ENCODE peak calls at places on chromosomes 3 and 15, in nine cellular contexts. Q, B, P, I, W, R, G, A and V are unnamed samples.
A peak's percentile ranks its signal among the peaks of the same experiment; 100 is the strongest.

GRCh38 chr3:78857494-78858111 is 910.2 kb downstream of the ROBO1 start:
- DNase-seq in Q (no peak), B (no peak), P (no peak), I (no peak), W (no peak), R (peak; percentile 32), G (no peak), A (no peak), V (no peak)

GRCh38 chr15:90064931-90065681 is 37.2 kb downstream of the IDH2 start:
- DNase-seq in Q (no peak), B (peak; percentile 78), P (no peak), I (no peak), W (peak; percentile 76), R (peak; percentile 29), G (no peak), A (no peak), V (no peak)

GRCh38 chr3:22377421-22377820 is 626.4 kb upstream of the ZNF385D start:
- DNase-seq in Q (no peak), B (no peak), P (peak; percentile 38), I (no peak), W (no peak), R (no peak), G (no peak), A (no peak), V (no peak)

GRCh38 chr15:70257047-70257446 is 159.3 kb upstream of the TLE3 start:
- DNase-seq in Q (no peak), B (no peak), P (no peak), I (no peak), W (no peak), R (no peak), G (no peak), A (no peak), V (no peak)

GRCh38 chr3:193852901-193853300 is 259.9 kb downstream of the OPA1 start:
- DNase-seq in Q (no peak), B (no peak), P (no peak), I (no peak), W (no peak), R (no peak), G (no peak), A (no peak), V (no peak)

GRCh38 chr3:172177046-172177445 is 137.7 kb downstream of the FNDC3B start:
- DNase-seq in Q (no peak), B (no peak), P (peak; percentile 69), I (no peak), W (no peak), R (peak; percentile 74), G (no peak), A (no peak), V (no peak)

GRCh38 chr3:25292604-25293003 is 135.5 kb upstream of the RARB start:
- DNase-seq in Q (no peak), B (no peak), P (no peak), I (no peak), W (no peak), R (no peak), G (no peak), A (no peak), V (no peak)

GRCh38 chr15:80241508-80241907 is 10.5 kb downstream of the CTXND1 start:
- DNase-seq in Q (no peak), B (no peak), P (no peak), I (no peak), W (no peak), R (no peak), G (no peak), A (no peak), V (no peak)

GRCh38 chr3:190175490-190175889 is 54.8 kb upstream of the P3H2 start:
- DNase-seq in Q (no peak), B (no peak), P (no peak), I (no peak), W (no peak), R (no peak), G (no peak), A (no peak), V (no peak)

GRCh38 chr3:50208677-50209344 is 3.7 kb downstream of the SLC38A3 start:
- DNase-seq in Q (peak; percentile 93), B (no peak), P (no peak), I (no peak), W (no peak), R (no peak), G (no peak), A (no peak), V (no peak)

GRCh38 chr3:45414823-45415222 is 26.4 kb downstream of the LARS2 start:
- DNase-seq in Q (no peak), B (no peak), P (no peak), I (no peak), W (no peak), R (no peak), G (no peak), A (no peak), V (no peak)

GRCh38 chr3:70871909-70872656 is 559.6 kb upstream of the MDFIC2 start:
- DNase-seq in Q (no peak), B (no peak), P (peak; percentile 93), I (no peak), W (no peak), R (no peak), G (no peak), A (no peak), V (no peak)

GRCh38 chr3:98855811-98856400 is 45.6 kb downstream of the DCBLD2 start:
- DNase-seq in Q (no peak), B (no peak), P (peak; percentile 94), I (no peak), W (no peak), R (no peak), G (no peak), A (no peak), V (no peak)

GRCh38 chr15:52101542-52102340 is 10.8 kb downstream of the BCL2L10 start:
- DNase-seq in Q (no peak), B (no peak), P (no peak), I (no peak), W (no peak), R (no peak), G (no peak), A (no peak), V (no peak)

GRCh38 chr3:57923101-57923500 is 85.1 kb upstream of the FLNB start:
- DNase-seq in Q (no peak), B (no peak), P (no peak), I (no peak), W (no peak), R (no peak), G (no peak), A (no peak), V (no peak)

GRCh38 chr3:42728668-42729364 is 26.2 kb upstream of the HHATL start:
- DNase-seq in Q (no peak), B (no peak), P (no peak), I (no peak), W (no peak), R (peak; percentile 12), G (no peak), A (no peak), V (no peak)

GRCh38 chr15:81432179-81432578 is 58.2 kb upstream of the TMC3 start:
- DNase-seq in Q (no peak), B (no peak), P (no peak), I (no peak), W (no peak), R (no peak), G (no peak), A (no peak), V (no peak)

GRCh38 chr15:81427176-81427575 is 53.2 kb upstream of the TMC3 start:
- DNase-seq in Q (no peak), B (no peak), P (no peak), I (no peak), W (no peak), R (no peak), G (no peak), A (no peak), V (no peak)
- H3K36me3 ChIP-seq in Q (no peaks in the 10 kb centered on the region), B (no peaks in the 10 kb centered on the region), P (no peaks in the 10 kb centered on the region), I (no peaks in the 10 kb centered on the region), W (no peaks in the 10 kb centered on the region), R (no peaks in the 10 kb centered on the region), G (no peaks in the 10 kb centered on the region), A (no peaks in the 10 kb centered on the region), V (no peaks in the 10 kb centered on the region)

GRCh38 chr3:64161481-64161952 is 63.7 kb downstream of the PRICKLE2 start:
- DNase-seq in Q (peak; percentile 6), B (no peak), P (peak; percentile 48), I (no peak), W (no peak), R (no peak), G (no peak), A (no peak), V (no peak)

GRCh38 chr3:64157150-64158035 is 67.9 kb downstream of the PRICKLE2 start:
- DNase-seq in Q (no peak), B (no peak), P (no peak), I (peak; percentile 59), W (no peak), R (no peak), G (no peak), A (no peak), V (no peak)

GRCh38 chr3:64163019-64163754 is 62.1 kb downstream of the PRICKLE2 start:
- DNase-seq in Q (no peak), B (no peak), P (no peak), I (no peak), W (no peak), R (no peak), G (no peak), A (no peak), V (no peak)

GRCh38 chr3:64160000-64160690 is 65.1 kb downstream of the PRICKLE2 start:
- DNase-seq in Q (no peak), B (no peak), P (no peak), I (peak; percentile 48), W (no peak), R (no peak), G (no peak), A (no peak), V (no peak)

GRCh38 chr3:64158334-64158733 is 66.9 kb downstream of the PRICKLE2 start:
- DNase-seq in Q (no peak), B (no peak), P (no peak), I (peak; percentile 53), W (no peak), R (no peak), G (no peak), A (no peak), V (no peak)
- H3K27ac ChIP-seq in Q (no peak overlapping the region), B (no peak overlapping the region), P (no peak overlapping the region), I (no peak overlapping the region), W (no peak overlapping the region), R (no peak overlapping the region), G (no peak overlapping the region), A (peak overlapping the region; percentile 60), V (no peak overlapping the region)

DNA sequence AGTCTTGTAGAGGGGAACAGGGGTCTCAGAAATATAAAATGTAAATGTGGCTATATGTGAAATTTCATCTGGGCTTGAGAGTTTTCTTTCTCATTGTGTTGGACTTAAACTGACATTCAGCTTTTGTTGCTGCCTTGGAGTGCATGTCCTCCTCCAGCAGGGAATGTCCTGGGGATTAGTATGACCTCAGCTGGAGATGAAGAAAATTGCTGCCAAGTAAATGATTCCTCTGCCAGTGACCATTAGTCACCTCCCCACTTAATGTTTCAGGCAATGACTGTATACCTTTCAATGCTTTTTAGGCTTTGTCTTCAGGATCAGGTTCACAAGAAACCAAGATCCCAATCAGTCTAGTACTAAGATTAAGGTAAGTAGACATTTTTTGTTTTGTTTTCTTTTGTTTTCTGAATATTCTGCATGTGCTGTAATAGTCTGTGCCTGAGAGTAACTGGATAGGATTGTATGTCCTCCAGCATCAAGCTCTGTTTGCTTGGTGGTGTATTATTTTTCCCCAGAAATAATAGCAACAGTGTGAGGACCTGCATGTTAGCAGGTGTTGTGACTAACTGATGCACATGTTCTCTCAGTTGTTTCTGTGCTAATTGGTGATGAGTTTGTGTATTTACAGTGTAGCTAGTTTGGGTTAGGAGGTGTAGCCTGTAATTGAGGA is 18.1 kb upstream of the SLC22A13 start:
- DNase-seq in Q (peak; percentile 6), B (no peak), P (peak; percentile 88), I (no peak), W (no peak), R (no peak), G (no peak), A (no peak), V (no peak)
- TF ChIP-seq CTCF in Q (no peak), B (peak; percentile 21), P (peak; percentile 21), I (no peak), W (no peak), R (no peak), G (peak; percentile 13), A (no peak), V (no peak)

GRCh38 chr3:9742560-9742959 is 7.2 kb upstream of the OGG1 start:
- DNase-seq in Q (no peak), B (no peak), P (no peak), I (no peak), W (no peak), R (no peak), G (no peak), A (no peak), V (no peak)
- H3K36me3 ChIP-seq in Q (peaks cover 97% of the 10 kb centered on the region), B (peaks cover 93% of the 10 kb centered on the region), P (peaks cover 57% of the 10 kb centered on the region), I (peaks cover 44% of the 10 kb centered on the region), W (peaks cover 11% of the 10 kb centered on the region), R (no peaks in the 10 kb centered on the region), G (peaks cover 97% of the 10 kb centered on the region), A (peaks cover 100% of the 10 kb centered on the region), V (no peaks in the 10 kb centered on the region)